ENCODE peak calls at places on chromosome 16, in seven cellular contexts. One of them, this sample, is unnamed.

GRCh38 chr16:2385441-2385840 is 43.8 kb upstream of the CCNF start:
- DNase-seq in prostate gland: no peak
- DNase-seq in heart left ventricle: no peak
- DNase-seq in uterus: no peak
- DNase-seq in sigmoid colon: no peak
- DNase-seq in Peyer's patch: no peak
- DNase-seq in right lobe of liver: no peak
- DNase-seq in this sample: no peak

GRCh38 chr16:25063865-25064264 is 47.7 kb upstream of the LCMT1 start:
- DNase-seq in prostate gland: no peak
- DNase-seq in heart left ventricle: peak; percentile 38
- DNase-seq in uterus: no peak
- DNase-seq in sigmoid colon: no peak
- DNase-seq in Peyer's patch: no peak
- DNase-seq in right lobe of liver: no peak
- DNase-seq in this sample: no peak

GRCh38 chr16:82761858-82762257 is 135.1 kb downstream of the CDH13 start:
- DNase-seq in prostate gland: no peak
- DNase-seq in heart left ventricle: no peak
- DNase-seq in uterus: no peak
- DNase-seq in sigmoid colon: no peak
- DNase-seq in Peyer's patch: no peak
- DNase-seq in right lobe of liver: peak; percentile 69
- DNase-seq in this sample: no peak

GRCh38 chr16:81650982-81651562 is 128.0 kb upstream of the PLCG2 start:
- DNase-seq in prostate gland: peak; percentile 36
- DNase-seq in heart left ventricle: peak; percentile 84
- DNase-seq in uterus: peak; percentile 80
- DNase-seq in sigmoid colon: peak; percentile 95
- DNase-seq in Peyer's patch: peak; percentile 71
- DNase-seq in right lobe of liver: peak; percentile 54
- DNase-seq in this sample: no peak

GRCh38 chr16:68823401-68823800 is 19.9 kb upstream of the TANGO6 start:
- DNase-seq in prostate gland: no peak
- DNase-seq in heart left ventricle: no peak
- DNase-seq in uterus: no peak
- DNase-seq in sigmoid colon: no peak
- DNase-seq in Peyer's patch: no peak
- DNase-seq in right lobe of liver: no peak
- DNase-seq in this sample: no peak

GRCh38 chr16:56861756-56862155 is 3.3 kb upstream of the SLC12A3 start:
- DNase-seq in prostate gland: no peak
- DNase-seq in heart left ventricle: no peak
- DNase-seq in uterus: no peak
- DNase-seq in sigmoid colon: no peak
- DNase-seq in Peyer's patch: no peak
- DNase-seq in right lobe of liver: no peak
- DNase-seq in this sample: no peak

GRCh38 chr16:19431636-19432340 is 14.1 kb downstream of the TMC5 start:
- DNase-seq in prostate gland: no peak
- DNase-seq in heart left ventricle: no peak
- DNase-seq in uterus: no peak
- DNase-seq in sigmoid colon: no peak
- DNase-seq in Peyer's patch: peak; percentile 65
- DNase-seq in right lobe of liver: no peak
- DNase-seq in this sample: no peak

GRCh38 chr16:49643429-49644142 is 212.3 kb downstream of the ZNF423 start:
- DNase-seq in prostate gland: no peak
- DNase-seq in heart left ventricle: no peak
- DNase-seq in uterus: no peak
- DNase-seq in sigmoid colon: no peak
- DNase-seq in Peyer's patch: no peak
- DNase-seq in right lobe of liver: no peak
- DNase-seq in this sample: peak; percentile 54

GRCh38 chr16:56643080-56643778 is 4.8 kb downstream of the MT1A start:
- DNase-seq in prostate gland: peak; percentile 55
- DNase-seq in heart left ventricle: peak; percentile 79
- DNase-seq in uterus: peak; percentile 36
- DNase-seq in sigmoid colon: peak; percentile 82
- DNase-seq in Peyer's patch: peak; percentile 92
- DNase-seq in right lobe of liver: peak; percentile 95
- DNase-seq in this sample: peak; percentile 92

GRCh38 chr16:8583199-8583598 is 7.1 kb downstream of the TMEM114 start:
- DNase-seq in prostate gland: no peak
- DNase-seq in heart left ventricle: no peak
- DNase-seq in uterus: no peak
- DNase-seq in sigmoid colon: no peak
- DNase-seq in Peyer's patch: no peak
- DNase-seq in right lobe of liver: no peak
- DNase-seq in this sample: no peak

GRCh38 chr16:15440852-15441251 is 6.5 kb downstream of the BMERB1 start:
- DNase-seq in prostate gland: no peak
- DNase-seq in heart left ventricle: no peak
- DNase-seq in uterus: no peak
- DNase-seq in sigmoid colon: no peak
- DNase-seq in Peyer's patch: peak; percentile 61
- DNase-seq in right lobe of liver: no peak
- DNase-seq in this sample: no peak

GRCh38 chr16:104828-105374 is 26.9 kb downstream of the MPG start:
- DNase-seq in prostate gland: no peak
- DNase-seq in heart left ventricle: no peak
- DNase-seq in uterus: no peak
- DNase-seq in sigmoid colon: no peak
- DNase-seq in Peyer's patch: no peak
- DNase-seq in right lobe of liver: no peak
- DNase-seq in this sample: no peak

GRCh38 chr16:68668266-68668665 is 23.2 kb downstream of the CDH3 start:
- DNase-seq in prostate gland: no peak
- DNase-seq in heart left ventricle: no peak
- DNase-seq in uterus: no peak
- DNase-seq in sigmoid colon: no peak
- DNase-seq in Peyer's patch: no peak
- DNase-seq in right lobe of liver: no peak
- DNase-seq in this sample: no peak

GRCh38 chr16:22322741-22323140 is 25.5 kb downstream of the POLR3E start:
- DNase-seq in prostate gland: no peak
- DNase-seq in heart left ventricle: no peak
- DNase-seq in uterus: no peak
- DNase-seq in sigmoid colon: no peak
- DNase-seq in Peyer's patch: no peak
- DNase-seq in right lobe of liver: no peak
- DNase-seq in this sample: no peak

GRCh38 chr16:82192665-82193064 is 22.6 kb upstream of the MPHOSPH6 start:
- DNase-seq in prostate gland: no peak
- DNase-seq in heart left ventricle: no peak
- DNase-seq in uterus: no peak
- DNase-seq in sigmoid colon: no peak
- DNase-seq in Peyer's patch: no peak
- DNase-seq in right lobe of liver: no peak
- DNase-seq in this sample: no peak

GRCh38 chr16:73890524-73891500 is 405.8 kb upstream of the PSMD7 start:
- DNase-seq in prostate gland: no peak
- DNase-seq in heart left ventricle: no peak
- DNase-seq in uterus: no peak
- DNase-seq in sigmoid colon: peak; percentile 74
- DNase-seq in Peyer's patch: no peak
- DNase-seq in right lobe of liver: no peak
- DNase-seq in this sample: no peak

GRCh38 chr16:855471-855870 is 54.9 kb upstream of the GNG13 start:
- DNase-seq in prostate gland: no peak
- DNase-seq in heart left ventricle: no peak
- DNase-seq in uterus: no peak
- DNase-seq in sigmoid colon: no peak
- DNase-seq in Peyer's patch: no peak
- DNase-seq in right lobe of liver: no peak
- DNase-seq in this sample: no peak

GRCh38 chr16:81519298-81520150 is 74.9 kb downstream of the CMIP start:
- DNase-seq in prostate gland: no peak
- DNase-seq in heart left ventricle: no peak
- DNase-seq in uterus: no peak
- DNase-seq in sigmoid colon: no peak
- DNase-seq in Peyer's patch: no peak
- DNase-seq in right lobe of liver: no peak
- DNase-seq in this sample: peak; percentile 48

GRCh38 chr16:1984347-1985225 is 593 bp downstream of the GFER start:
- DNase-seq in prostate gland: no peak
- DNase-seq in heart left ventricle: no peak
- DNase-seq in uterus: no peak
- DNase-seq in sigmoid colon: no peak
- DNase-seq in Peyer's patch: peak; percentile 80
- DNase-seq in right lobe of liver: peak; percentile 79
- DNase-seq in this sample: no peak

GRCh38 chr16:46899443-46900143 is 15.4 kb downstream of the GPT2 start:
- DNase-seq in prostate gland: no peak
- DNase-seq in heart left ventricle: no peak
- DNase-seq in uterus: no peak
- DNase-seq in sigmoid colon: no peak
- DNase-seq in Peyer's patch: no peak
- DNase-seq in right lobe of liver: no peak
- DNase-seq in this sample: no peak

GRCh38 chr16:1159973-1160772 is 7.3 kb downstream of the CACNA1H start:
- DNase-seq in prostate gland: peak; percentile 81
- DNase-seq in heart left ventricle: peak; percentile 86
- DNase-seq in uterus: peak; percentile 88
- DNase-seq in sigmoid colon: peak; percentile 94
- DNase-seq in Peyer's patch: no peak
- DNase-seq in right lobe of liver: peak; percentile 92
- DNase-seq in this sample: no peak

GRCh38 chr16:29899516-29900101 is at the start of gene SEZ6L2:
- DNase-seq in prostate gland: peak; percentile 82
- DNase-seq in heart left ventricle: peak; percentile 60
- DNase-seq in uterus: peak; percentile 62
- DNase-seq in sigmoid colon: no peak
- DNase-seq in Peyer's patch: peak; percentile 79
- DNase-seq in right lobe of liver: no peak
- DNase-seq in this sample: no peak

GRCh38 chr16:64225036-64225435 is 896.8 kb downstream of the CDH11 start:
- DNase-seq in prostate gland: no peak
- DNase-seq in heart left ventricle: no peak
- DNase-seq in uterus: no peak
- DNase-seq in sigmoid colon: no peak
- DNase-seq in Peyer's patch: no peak
- DNase-seq in right lobe of liver: no peak
- DNase-seq in this sample: no peak

DNA sequence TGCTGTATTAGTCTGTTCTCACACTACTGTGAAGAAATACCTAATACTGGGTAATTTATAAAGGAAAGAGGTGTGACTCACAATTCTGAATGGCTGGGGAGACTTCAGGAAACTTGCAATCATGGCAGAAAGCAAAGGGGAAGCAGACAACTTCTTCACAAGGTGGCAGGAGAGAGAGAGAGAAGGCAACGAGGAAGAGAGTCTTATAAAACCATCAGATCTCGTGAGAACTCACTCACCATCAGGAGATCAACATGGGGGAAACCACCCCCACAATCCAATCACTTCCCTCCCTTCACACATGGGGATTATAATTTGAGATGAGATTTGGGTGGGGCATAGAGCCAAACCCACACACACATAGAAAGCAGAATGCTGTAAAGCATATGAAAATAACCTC is 896.2 kb downstream of the CDH11 start:
- DNase-seq in prostate gland: no peak
- DNase-seq in heart left ventricle: no peak
- DNase-seq in uterus: no peak
- DNase-seq in sigmoid colon: no peak
- DNase-seq in Peyer's patch: no peak
- DNase-seq in right lobe of liver: no peak
- DNase-seq in this sample: no peak
- H3K4me1 ChIP-seq in prostate gland: no peaks in the 10 kb centered on the region
- H3K4me1 ChIP-seq in heart left ventricle: no peaks in the 10 kb centered on the region
- H3K4me1 ChIP-seq in uterus: no peaks in the 10 kb centered on the region
- H3K4me1 ChIP-seq in sigmoid colon: no peaks in the 10 kb centered on the region
- H3K4me1 ChIP-seq in Peyer's patch: no peaks in the 10 kb centered on the region
- H3K4me1 ChIP-seq in right lobe of liver: no peaks in the 10 kb centered on the region
- H3K4me1 ChIP-seq in this sample: no peaks in the 10 kb centered on the region

GRCh38 chr16:67278773-67279295 is 498 bp upstream of the PLEKHG4 start:
- DNase-seq in prostate gland: no peak
- DNase-seq in heart left ventricle: peak; percentile 20
- DNase-seq in uterus: no peak
- DNase-seq in sigmoid colon: no peak
- DNase-seq in Peyer's patch: peak; percentile 61
- DNase-seq in right lobe of liver: no peak
- DNase-seq in this sample: no peak
- TF ChIP-seq CTCF in prostate gland: no peak
- TF ChIP-seq CTCF in heart left ventricle: no peak
- TF ChIP-seq CTCF in uterus: no peak
- TF ChIP-seq CTCF in sigmoid colon: no peak
- TF ChIP-seq CTCF in Peyer's patch: no peak
- TF ChIP-seq CTCF in right lobe of liver: no peak
- TF ChIP-seq CTCF in this sample: no peak

DNA sequence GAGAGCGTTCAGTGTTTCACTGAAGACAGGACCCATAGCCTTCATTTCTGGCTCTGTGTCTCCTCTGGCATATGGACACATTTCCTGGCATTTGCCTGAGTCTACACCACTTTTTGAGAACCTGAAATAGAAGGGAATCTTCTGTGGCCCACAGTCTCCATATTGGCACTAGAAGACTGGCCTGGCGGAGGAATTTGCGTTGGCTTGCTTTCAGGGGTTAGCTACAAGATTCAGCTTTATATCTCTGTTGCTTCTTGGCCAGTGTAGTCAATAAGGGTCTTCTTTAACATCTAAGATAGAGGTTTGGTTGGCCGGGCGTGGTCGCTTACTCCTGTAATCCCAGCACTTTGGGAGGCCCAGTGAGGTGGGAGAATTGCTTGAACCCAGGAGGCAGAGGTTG is 12.8 kb upstream of the CLEC18C start:
- DNase-seq in prostate gland: peak; percentile 3
- DNase-seq in heart left ventricle: no peak
- DNase-seq in uterus: no peak
- DNase-seq in sigmoid colon: no peak
- DNase-seq in Peyer's patch: no peak
- DNase-seq in right lobe of liver: no peak
- DNase-seq in this sample: peak; percentile 64
- TF ChIP-seq POLR2A in prostate gland: no peak
- TF ChIP-seq POLR2A in heart left ventricle: no peak
- TF ChIP-seq POLR2A in uterus: no peak
- TF ChIP-seq POLR2A in sigmoid colon: no peak
- TF ChIP-seq POLR2A in Peyer's patch: no peak
- TF ChIP-seq POLR2A in right lobe of liver: no peak
- TF ChIP-seq POLR2A in this sample: no peak

GRCh38 chr16:87465306-87465705 is 27.5 kb downstream of the ZCCHC14 start:
- DNase-seq in prostate gland: peak; percentile 69
- DNase-seq in heart left ventricle: peak; percentile 82
- DNase-seq in uterus: peak; percentile 80
- DNase-seq in sigmoid colon: peak; percentile 96
- DNase-seq in Peyer's patch: peak; percentile 80
- DNase-seq in right lobe of liver: peak; percentile 92
- DNase-seq in this sample: no peak

GRCh38 chr16:87466975-87467501 is 25.8 kb downstream of the ZCCHC14 start:
- DNase-seq in prostate gland: no peak
- DNase-seq in heart left ventricle: no peak
- DNase-seq in uterus: no peak
- DNase-seq in sigmoid colon: no peak
- DNase-seq in Peyer's patch: no peak
- DNase-seq in right lobe of liver: no peak
- DNase-seq in this sample: no peak

GRCh38 chr16:87464691-87465300 is 28.0 kb downstream of the ZCCHC14 start:
- DNase-seq in prostate gland: no peak
- DNase-seq in heart left ventricle: peak; percentile 83
- DNase-seq in uterus: peak; percentile 80
- DNase-seq in sigmoid colon: peak; percentile 94
- DNase-seq in Peyer's patch: peak; percentile 86
- DNase-seq in right lobe of liver: peak; percentile 61
- DNase-seq in this sample: no peak

GRCh38 chr16:87461466-87461975 is 31.3 kb downstream of the ZCCHC14 start:
- DNase-seq in prostate gland: peak; percentile 89
- DNase-seq in heart left ventricle: peak; percentile 61
- DNase-seq in uterus: peak; percentile 40
- DNase-seq in sigmoid colon: peak; percentile 81
- DNase-seq in Peyer's patch: peak; percentile 94
- DNase-seq in right lobe of liver: peak; percentile 93
- DNase-seq in this sample: no peak

GRCh38 chr16:87463722-87464690 is 28.8 kb downstream of the ZCCHC14 start:
- DNase-seq in prostate gland: no peak
- DNase-seq in heart left ventricle: peak; percentile 54
- DNase-seq in uterus: no peak
- DNase-seq in sigmoid colon: no peak
- DNase-seq in Peyer's patch: peak; percentile 54
- DNase-seq in right lobe of liver: no peak
- DNase-seq in this sample: no peak
- H3K4me1 ChIP-seq in prostate gland: peaks cover 3% of the 10 kb centered on the region
- H3K4me1 ChIP-seq in heart left ventricle: peaks cover 44% of the 10 kb centered on the region
- H3K4me1 ChIP-seq in uterus: peaks cover 26% of the 10 kb centered on the region
- H3K4me1 ChIP-seq in sigmoid colon: no peaks in the 10 kb centered on the region
- H3K4me1 ChIP-seq in Peyer's patch: peaks cover 57% of the 10 kb centered on the region
- H3K4me1 ChIP-seq in right lobe of liver: peaks cover 37% of the 10 kb centered on the region
- H3K4me1 ChIP-seq in this sample: peaks cover 27% of the 10 kb centered on the region